ENCODE peak calls at places on chromosomes 4 and X, in eight cellular contexts. M is GM20000, V is BJ, E is mucosa of descending colon, H is transverse colon, Y is glutamatergic neuron, T is fibroblast of the aortic adventitia, L is choroid plexus epithelial cell. K is an unnamed sample.

GRCh38 chr4:15233626-15234025 is 194.2 kb upstream of the C1QTNF7 start:
- DNase-seq in M (peak), V (no peak), E (no peak), H (no peak), Y (no peak), T (no peak), L (peak), K (no peak)

GRCh38 chrX:154437398-154437752 is 421 bp downstream of the GDI1 start:
- DNase-seq in M (no peak), V (no peak), E (no peak), H (no peak), Y (no peak), T (no peak), L (no peak), K (no peak)

GRCh38 chr4:128858875-128859696 is 49.6 kb downstream of the JADE1 start:
- DNase-seq in M (no peak), V (peak), E (no peak), H (no peak), Y (no peak), T (peak), L (peak), K (no peak)

GRCh38 chr4:127586922-127587571 is 45.7 kb upstream of the INTU start:
- DNase-seq in M (peak), V (no peak), E (peak), H (no peak), Y (no peak), T (peak), L (peak), K (no peak)

GRCh38 chrX:6041630-6042029 is 187.0 kb downstream of the NLGN4X start:
- DNase-seq in M (no peak), V (no peak), E (no peak), H (no peak), Y (no peak), T (peak), L (no peak), K (no peak)

GRCh38 chrX:6307156-6307555 is 78.5 kb upstream of the NLGN4X start:
- DNase-seq in M (no peak), V (no peak), E (no peak), H (no peak), Y (no peak), T (no peak), L (no peak), K (no peak)

GRCh38 chr4:2948895-2949781 is 14.1 kb downstream of the NOP14 start:
- DNase-seq in M (no peak), V (no peak), E (peak), H (no peak), Y (no peak), T (peak), L (no peak), K (no peak)

GRCh38 chrX:16807976-16808542 is 21.8 kb downstream of the TXLNG start:
- DNase-seq in M (no peak), V (no peak), E (peak), H (peak), Y (no peak), T (peak), L (peak), K (no peak)

GRCh38 chrX:41459714-41460113 is 12.6 kb downstream of the NYX start:
- DNase-seq in M (no peak), V (no peak), E (no peak), H (no peak), Y (no peak), T (peak), L (no peak), K (no peak)

GRCh38 chr4:170109586-170110289 is 20.0 kb upstream of the AADAT start:
- DNase-seq in M (no peak), V (peak), E (no peak), H (no peak), Y (no peak), T (peak), L (peak), K (no peak)

GRCh38 chr4:5900844-5901243 is 8.0 kb upstream of the CRMP1 start:
- DNase-seq in M (no peak), V (no peak), E (no peak), H (no peak), Y (no peak), T (no peak), L (no peak), K (no peak)

GRCh38 chrX:23752740-23753435 is 9.8 kb upstream of the ACOT9 start:
- DNase-seq in M (no peak), V (peak), E (no peak), H (no peak), Y (no peak), T (peak), L (peak), K (no peak)

GRCh38 chrX:150036181-150036580 is 97.9 kb upstream of the EOLA2 start:
- DNase-seq in M (no peak), V (no peak), E (peak), H (peak), Y (no peak), T (peak), L (no peak), K (no peak)

GRCh38 chr4:40258624-40259023 is 61.8 kb downstream of the RHOH start:
- DNase-seq in M (no peak), V (no peak), E (no peak), H (no peak), Y (no peak), T (no peak), L (no peak), K (no peak)
- TF ChIP-seq CTCF in M (no peak), V (no peak), E (no peak), H (no peak), Y (no peak), T (no peak), L (no peak), K (no peak)

DNA sequence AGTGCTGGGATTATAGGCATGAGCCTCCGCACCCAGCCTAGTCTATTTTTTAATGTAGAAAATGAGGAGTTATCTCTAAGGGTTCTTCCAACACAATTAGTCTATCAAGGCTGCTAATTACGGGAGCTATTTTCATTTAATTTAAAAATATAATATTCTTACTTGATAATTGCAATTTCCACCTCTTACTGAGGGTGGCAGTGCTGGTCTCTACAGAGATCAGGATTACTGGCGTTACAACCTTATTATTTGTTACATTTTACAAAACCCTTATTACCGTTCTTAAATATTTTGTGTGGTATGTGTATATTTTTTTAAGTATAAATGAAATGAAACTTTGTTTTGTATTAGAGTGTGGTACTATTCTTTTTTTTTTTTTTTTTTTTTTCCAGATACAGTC is 17.6 kb upstream of the GK start:
- DNase-seq in M (no peak), V (no peak), E (peak), H (no peak), Y (no peak), T (peak), L (peak), K (no peak)
- TF ChIP-seq CTCF in M (no peak), V (peak), E (no peak), H (peak), Y (no peak), T (peak), L (peak), K (peak)

GRCh38 chr4:182540496-182540895 is 297.3 kb downstream of the TENM3 start:
- DNase-seq in M (no peak), V (no peak), E (no peak), H (no peak), Y (no peak), T (no peak), L (no peak), K (no peak)
- TF ChIP-seq CTCF in M (no peak), V (no peak), E (no peak), H (no peak), Y (no peak), T (no peak), L (no peak), K (no peak)

DNA sequence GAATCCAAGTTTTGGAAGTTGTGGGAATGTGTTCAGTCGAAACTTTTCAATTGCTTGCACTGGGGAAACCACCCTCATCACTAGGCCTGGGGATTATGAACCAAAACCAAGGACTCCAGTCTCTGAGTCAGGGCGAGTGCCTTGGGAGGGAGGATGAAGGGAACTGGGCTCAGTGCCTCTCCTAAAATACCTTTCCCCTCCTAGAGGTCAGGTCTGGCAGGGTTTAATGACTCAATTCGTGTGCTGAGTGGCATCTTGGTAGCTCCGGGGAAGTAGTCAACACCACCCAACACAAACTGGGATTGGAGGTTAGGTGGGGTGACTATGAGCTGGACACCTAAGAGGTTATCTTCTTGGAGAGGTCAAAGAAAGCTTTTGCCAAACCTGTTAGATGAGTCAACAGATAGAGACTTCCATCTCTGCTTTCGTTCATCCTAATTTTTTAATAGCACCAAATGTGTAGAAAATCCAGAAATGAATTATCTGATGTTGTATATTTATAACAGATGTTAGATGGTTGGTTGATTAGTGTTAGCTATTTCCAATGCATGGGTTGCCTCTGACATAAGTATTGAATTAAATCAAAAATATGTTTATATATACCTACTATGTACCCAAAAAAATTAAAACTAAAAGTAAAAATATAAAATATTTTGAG is 202.8 kb downstream of the SHROOM3 start:
- DNase-seq in M (no peak), V (no peak), E (no peak), H (no peak), Y (no peak), T (peak), L (no peak), K (no peak)
- TF ChIP-seq CTCF in M (no peak), V (no peak), E (no peak), H (no peak), Y (no peak), T (no peak), L (no peak), K (no peak)

GRCh38 chrX:43121637-43122036 is 343.7 kb upstream of the PPP1R2C start:
- DNase-seq in M (no peak), V (no peak), E (peak), H (no peak), Y (no peak), T (no peak), L (peak), K (no peak)
- TF ChIP-seq CTCF in M (no peak), V (no peak), E (no peak), H (no peak), Y (no peak), T (no peak), L (no peak), K (no peak)

GRCh38 chr4:25767877-25768475 is 94.8 kb downstream of the SEL1L3 start:
- DNase-seq in M (no peak), V (no peak), E (peak), H (peak), Y (peak), T (peak), L (peak), K (peak)
- TF ChIP-seq CTCF in M (peak), V (peak), E (peak), H (peak), Y (peak), T (peak), L (peak), K (peak)

GRCh38 chr4:54941994-54942552 is 183.3 kb downstream of the KDR start:
- DNase-seq in M (peak), V (no peak), E (peak), H (no peak), Y (no peak), T (no peak), L (peak), K (no peak)

GRCh38 chr4:54942735-54943134 is 182.7 kb downstream of the KDR start:
- DNase-seq in M (no peak), V (no peak), E (no peak), H (no peak), Y (no peak), T (no peak), L (peak), K (no peak)

GRCh38 chr4:54940996-54941395 is 184.4 kb downstream of the KDR start:
- DNase-seq in M (no peak), V (no peak), E (no peak), H (no peak), Y (no peak), T (no peak), L (no peak), K (no peak)

DNA sequence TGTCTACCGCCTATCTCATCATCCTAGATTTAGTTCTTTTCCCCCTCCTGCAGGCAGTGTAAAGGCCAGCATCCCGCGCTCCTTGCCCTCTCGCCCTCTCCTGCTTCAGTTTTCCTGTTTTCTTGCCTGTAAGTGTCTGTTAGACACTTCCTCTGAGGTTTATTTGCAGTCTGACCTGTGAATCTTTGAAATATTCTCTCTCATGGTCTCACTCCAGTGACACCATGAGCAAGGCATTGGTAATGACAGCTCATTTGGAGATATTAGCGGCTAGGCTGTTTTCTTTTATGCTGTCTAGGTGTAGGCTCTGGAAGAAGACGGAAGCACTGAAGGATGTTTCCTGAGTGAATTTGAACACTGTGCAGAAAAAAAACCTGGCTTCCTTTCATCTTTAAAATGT is 179.6 kb downstream of the KDR start:
- DNase-seq in M (no peak), V (no peak), E (no peak), H (no peak), Y (no peak), T (no peak), L (peak), K (no peak)
- TF ChIP-seq CTCF in M (no peak), V (no peak), E (no peak), H (no peak), Y (no peak), T (no peak), L (peak), K (no peak)

K was measured in neural crest cell.